ENCODE peak calls at places on chromosome 1, in eight cellular contexts. F is pancreas, A is tibial nerve, Q is GM23338, E is body of pancreas, J is brain microvascular endothelial cell, U is spleen, H is IMR-90. B is an unnamed sample.

GRCh38 chr1:168737446-168737845 is 8.4 kb upstream of the DPT start:
- DNase-seq in E (no peak), F (no peak), Q (no peak), A (no peak), J (no peak), U (no peak), H (no peak), B (no peak)

GRCh38 chr1:228155596-228156517 is 6.1 kb downstream of the GJC2 start:
- DNase-seq in Q (no peak), F (no peak), U (peak; percentile 51), E (no peak), A (no peak), J (no peak), H (no peak), B (no peak)

GRCh38 chr1:189654906-189655305 is 822.8 kb downstream of the BRINP3 start:
- DNase-seq in A (no peak), Q (no peak), F (no peak), J (no peak), H (peak; percentile 65), E (no peak), U (no peak), B (no peak)

GRCh38 chr1:31593770-31594632 is 17.7 kb downstream of the TINAGL1 start:
- DNase-seq in J (no peak), Q (peak; percentile 94), H (peak; percentile 56), A (peak; percentile 57), F (peak; percentile 86), U (peak; percentile 88), E (peak; percentile 87), B (peak; percentile 84)

GRCh38 chr1:66747500-66747899 is 4.8 kb upstream of the DYNLT5 start:
- DNase-seq in U (no peak), J (no peak), A (no peak), Q (no peak), H (peak; percentile 44), F (no peak), E (no peak), B (no peak)

GRCh38 chr1:100240013-100240412 is 9.6 kb downstream of the DBT start:
- DNase-seq in J (no peak), F (no peak), U (no peak), H (no peak), Q (no peak), A (no peak), E (no peak), B (no peak)

GRCh38 chr1:31639543-31639942 is 5.1 kb downstream of the PEF1 start:
- DNase-seq in A (no peak), J (peak; percentile 47), E (no peak), U (no peak), F (no peak), Q (no peak), H (peak; percentile 78), B (no peak)

GRCh38 chr1:145889722-145890121 is 4.1 kb upstream of the ANKRD35 start:
- DNase-seq in F (no peak), J (no peak), E (no peak), Q (no peak), H (no peak), A (no peak), U (no peak), B (no peak)

GRCh38 chr1:47616906-47617305 is 179.1 kb downstream of the FOXD2 start:
- DNase-seq in U (no peak), E (no peak), J (no peak), F (no peak), Q (no peak), H (no peak), A (no peak), B (peak; percentile 29)

GRCh38 chr1:34896612-34897011 is 32.8 kb downstream of the DLGAP3 start:
- DNase-seq in E (no peak), A (no peak), J (no peak), H (no peak), U (no peak), F (no peak), Q (no peak), B (no peak)

GRCh38 chr1:229440821-229441537 is 7.1 kb upstream of the ACTA1 start:
- DNase-seq in U (no peak), Q (no peak), F (no peak), J (peak; percentile 72), E (no peak), A (no peak), H (peak; percentile 90), B (no peak)

GRCh38 chr1:231626951-231627614 is 493 bp downstream of the DISC1 start:
- DNase-seq in U (peak; percentile 91), E (peak; percentile 29), H (peak; percentile 43), F (peak; percentile 40), J (peak; percentile 30), Q (peak; percentile 88), A (peak; percentile 44), B (peak; percentile 80)

GRCh38 chr1:62228139-62228882 is 33.7 kb downstream of the L1TD1 start:
- DNase-seq in E (no peak), F (no peak), H (no peak), Q (no peak), A (no peak), J (no peak), U (no peak), B (no peak)

GRCh38 chr1:151968791-151969399 is 24.8 kb downstream of the S100A10 start:
- DNase-seq in J (no peak), F (no peak), E (no peak), A (no peak), U (no peak), H (no peak), Q (peak; percentile 25), B (no peak)

GRCh38 chr1:30743584-30744059 is 14.0 kb downstream of the LAPTM5 start:
- DNase-seq in F (no peak), H (no peak), A (no peak), Q (no peak), U (peak; percentile 87), E (no peak), J (no peak), B (no peak)

GRCh38 chr1:170885551-170885950 is 49.8 kb upstream of the MROH9 start:
- DNase-seq in J (no peak), E (no peak), A (no peak), Q (no peak), F (no peak), U (no peak), H (no peak), B (no peak)

GRCh38 chr1:14836426-14837140 is 238.1 kb downstream of the KAZN start:
- DNase-seq in H (no peak), J (no peak), U (no peak), F (no peak), A (no peak), Q (no peak), E (no peak), B (no peak)

GRCh38 chr1:235093013-235093618 is 35.5 kb downstream of the TOMM20 start:
- DNase-seq in H (peak; percentile 60), U (no peak), Q (peak; percentile 85), A (no peak), E (no peak), J (peak; percentile 68), F (no peak), B (no peak)

GRCh38 chr1:53891021-53891420 is 1.4 kb upstream of the YIPF1 start:
- DNase-seq in Q (no peak), U (no peak), H (no peak), E (no peak), A (no peak), J (no peak), F (no peak), B (no peak)

GRCh38 chr1:2099871-2100774 is 49.9 kb downstream of the PRKCZ start:
- DNase-seq in A (no peak), Q (no peak), E (no peak), H (no peak), F (no peak), U (no peak), J (no peak), B (no peak)

GRCh38 chr1:110207831-110208230 is 2.3 kb upstream of the KCNC4 start:
- DNase-seq in J (peak; percentile 30), F (peak; percentile 73), E (peak; percentile 78), A (peak; percentile 30), U (peak; percentile 90), H (peak; percentile 38), Q (peak; percentile 90), B (no peak)

GRCh38 chr1:212920895-212921294 is 29.4 kb upstream of the VASH2 start:
- DNase-seq in H (no peak), Q (peak; percentile 53), E (no peak), A (no peak), J (no peak), F (no peak), U (no peak), B (no peak)
- TF ChIP-seq CTCF in H (peak; percentile 21), Q (peak; percentile 75), E (peak; percentile 12), A (no peak), J (peak; percentile 64), F (no peak), U (no peak), B (no peak)

GRCh38 chr1:204725821-204726448 is 40.4 kb upstream of the LRRN2 start:
- DNase-seq in U (no peak), J (no peak), H (no peak), F (no peak), E (no peak), Q (no peak), A (no peak), B (no peak)

GRCh38 chr1:204728456-204728855 is 42.9 kb upstream of the LRRN2 start:
- DNase-seq in H (no peak), F (no peak), E (no peak), U (no peak), A (no peak), Q (no peak), J (no peak), B (no peak)

GRCh38 chr1:204726478-204726877 is 40.9 kb upstream of the LRRN2 start:
- DNase-seq in H (peak; percentile 21), J (peak; percentile 22), A (no peak), Q (no peak), F (peak; percentile 71), E (peak; percentile 46), U (no peak), B (peak; percentile 29)

GRCh38 chr1:204729516-204729915 is 44.0 kb upstream of the LRRN2 start:
- DNase-seq in H (no peak), Q (no peak), A (no peak), U (no peak), J (no peak), F (no peak), E (no peak), B (peak; percentile 29)

GRCh38 chr1:204728045-204728444 is 42.5 kb upstream of the LRRN2 start:
- DNase-seq in Q (no peak), U (no peak), H (no peak), E (no peak), A (no peak), F (no peak), J (no peak), B (peak; percentile 46)
- H3K27ac ChIP-seq in Q (no peak overlapping the region), U (no peak overlapping the region), H (no peak overlapping the region), E (no peak overlapping the region), A (no peak overlapping the region), F (no peak overlapping the region), J (no peak overlapping the region), B (no peak overlapping the region)

GRCh38 chr1:86940599-86940998 is 26.2 kb downstream of the HS2ST1 start:
- DNase-seq in E (no peak), U (no peak), Q (no peak), F (no peak), A (no peak), H (no peak), J (no peak), B (no peak)
- TF ChIP-seq CTCF in E (no peak), U (no peak), Q (no peak), F (no peak), A (no peak), H (no peak), J (no peak), B (no peak)

DNA sequence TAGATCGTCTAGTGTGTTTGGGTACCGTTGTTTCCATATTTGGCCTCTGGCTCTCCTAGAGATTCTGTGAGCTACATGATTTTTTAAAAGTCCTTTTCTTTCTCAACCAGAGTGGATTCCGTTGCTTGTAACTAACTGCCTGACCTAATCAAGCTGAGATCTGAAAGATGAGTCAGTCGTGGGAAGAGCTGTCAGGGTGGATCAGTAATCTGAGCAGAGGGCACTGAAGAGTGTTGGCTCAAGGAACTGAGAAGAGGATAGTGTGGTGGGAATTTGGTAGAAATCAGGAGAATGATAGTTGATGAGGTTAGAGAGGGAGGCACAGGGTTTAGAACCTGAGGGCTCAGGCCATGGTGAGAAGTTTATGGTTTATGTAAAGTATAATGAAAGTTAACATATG is 52.2 kb downstream of the TRAF5 start:
- DNase-seq in J (peak; percentile 67), Q (no peak), U (no peak), F (no peak), E (no peak), A (no peak), H (peak; percentile 80), B (no peak)
- H3K27ac ChIP-seq in J (no peak overlapping the region), Q (no peak overlapping the region), U (no peak overlapping the region), F (no peak overlapping the region), E (no peak overlapping the region), A (no peak overlapping the region), H (no peak overlapping the region), B (no peak overlapping the region)